ENCODE peak calls at places on chromosomes 4 and X, in five cellular contexts. D, H, G, U and V are unnamed samples.
A peak's percentile ranks its signal among the peaks of the same experiment; 100 is the strongest.

GRCh38 chrX:74450803-74451449 is 29.6 kb downstream of the SLC16A2 start:
- DNase-seq in G (peak; percentile 29), U (peak; percentile 90), D (no peak), H (peak; percentile 40), V (no peak)

GRCh38 chr4:41104155-41104554 is 110.2 kb downstream of the APBB2 start:
- DNase-seq in D (no peak), G (no peak), U (peak; percentile 17), H (no peak), V (no peak)

GRCh38 chrX:40473460-40474204 is 107.1 kb upstream of the ATP6AP2 start:
- DNase-seq in G (no peak), U (no peak), H (no peak), D (no peak), V (no peak)

GRCh38 chr4:112257098-112257497 is 25.5 kb downstream of the AP1AR start:
- DNase-seq in G (no peak), H (no peak), U (no peak), D (no peak), V (no peak)

GRCh38 chr4:152115794-152116193 is 355.0 kb upstream of the GATB start:
- DNase-seq in H (no peak), G (no peak), D (no peak), U (no peak), V (no peak)

GRCh38 chr4:45944000-45944399 is 179.9 kb downstream of the GABRG1 start:
- DNase-seq in D (no peak), G (no peak), U (no peak), H (no peak), V (no peak)

GRCh38 chrX:12973561-12974216 is 1.2 kb upstream of the TMSB4X start:
- DNase-seq in U (no peak), G (no peak), H (no peak), D (peak; percentile 5), V (no peak)

GRCh38 chrX:16427668-16428067 is 222.3 kb upstream of the S100G start:
- DNase-seq in G (no peak), U (no peak), H (no peak), D (no peak), V (no peak)

GRCh38 chr4:40301592-40301991 is 33.5 kb upstream of the CHRNA9 start:
- DNase-seq in U (no peak), G (no peak), D (no peak), H (no peak), V (peak; percentile 16)

GRCh38 chrX:43661521-43662240 is 5.6 kb downstream of the MAOA start:
- DNase-seq in D (no peak), G (no peak), H (no peak), U (peak; percentile 24), V (no peak)

GRCh38 chr4:186240848-186241491 is 13.7 kb downstream of the KLKB1 start:
- DNase-seq in D (no peak), G (no peak), H (no peak), U (no peak), V (no peak)

GRCh38 chr4:139493176-139493575 is 39.3 kb downstream of the RAB33B start:
- DNase-seq in D (no peak), U (no peak), H (no peak), G (no peak), V (no peak)

GRCh38 chr4:15717126-15717525 is 14.3 kb downstream of the BST1 start:
- DNase-seq in U (peak; percentile 64), H (no peak), D (no peak), G (no peak), V (peak; percentile 54)

GRCh38 chrX:40908857-40909475 is 173.6 kb upstream of the MED14 start:
- DNase-seq in U (peak; percentile 63), D (no peak), H (no peak), G (peak; percentile 30), V (peak; percentile 1)

GRCh38 chrX:80550722-80551121 is 130.5 kb downstream of the TENT5D start:
- DNase-seq in H (no peak), G (no peak), U (peak; percentile 0), D (peak; percentile 40), V (peak; percentile 24)

GRCh38 chr4:98932539-98932938 is 3.6 kb upstream of the EIF4E start:
- DNase-seq in G (no peak), U (peak; percentile 74), D (no peak), H (no peak), V (no peak)

DNA sequence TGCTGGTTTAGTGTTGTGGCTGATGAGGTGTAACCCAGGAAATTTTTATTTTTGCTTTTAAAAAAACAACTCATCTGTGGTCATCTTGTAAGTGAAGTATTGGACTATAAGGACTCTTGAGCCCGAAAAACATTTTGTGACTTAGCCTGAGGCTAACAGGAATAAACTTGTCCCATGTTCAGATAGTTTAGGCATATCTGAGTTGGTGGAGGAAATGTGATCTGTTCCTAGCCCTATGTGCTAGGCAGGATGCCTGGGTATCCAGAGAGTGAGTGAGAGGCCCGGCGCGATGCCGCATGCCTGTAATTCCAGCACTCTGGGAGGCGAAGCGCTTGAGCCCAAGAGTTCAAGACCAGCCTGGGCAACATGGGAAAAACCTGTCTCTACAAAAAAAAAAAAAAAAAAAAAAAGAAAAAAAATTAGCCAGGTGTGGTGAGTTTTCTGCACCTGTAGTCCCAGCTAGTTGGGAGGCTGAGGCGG is 3.7 kb downstream of the SMS start:
- DNase-seq in U (no peak), H (no peak), G (no peak), D (peak; percentile 17), V (no peak)
- H3K4me3 ChIP-seq in U (peak overlapping the region; percentile 82), H (no peak overlapping the region), G (no peak overlapping the region), D (no peak overlapping the region), V (no peak overlapping the region)

GRCh38 chrX:97131886-97132285 is 248.2 kb downstream of the RPA4 start:
- DNase-seq in H (no peak), D (no peak), G (no peak), U (no peak), V (peak; percentile 4)

GRCh38 chrX:97132654-97133415 is 249.1 kb downstream of the RPA4 start:
- DNase-seq in D (no peak), H (no peak), G (no peak), U (no peak), V (peak; percentile 37)
- H3K4me1 ChIP-seq in D (no peaks in the 10 kb centered on the region), H (no peaks in the 10 kb centered on the region), G (no peaks in the 10 kb centered on the region), U (no peaks in the 10 kb centered on the region), V (peaks cover 13% of the 10 kb centered on the region)

GRCh38 chr4:153120235-153120634 is 84.0 kb upstream of the TRIM2 start:
- DNase-seq in U (no peak), G (no peak), H (no peak), D (no peak), V (no peak)
- H3K4me3 ChIP-seq in U (no peak overlapping the region), G (no peak overlapping the region), H (no peak overlapping the region), D (no peak overlapping the region), V (no peak overlapping the region)

GRCh38 chr4:154807042-154807630 is 26.1 kb downstream of the RBM46 start:
- DNase-seq in H (peak; percentile 56), G (no peak), U (peak; percentile 60), D (peak; percentile 4), V (peak; percentile 31)
- H3K4me1 ChIP-seq in H (peaks cover 5% of the 10 kb centered on the region), G (no peaks in the 10 kb centered on the region), U (no peaks in the 10 kb centered on the region), D (no peaks in the 10 kb centered on the region), V (no peaks in the 10 kb centered on the region)

GRCh38 chrX:136765957-136766356 is 14.8 kb downstream of the ARHGEF6 start:
- DNase-seq in U (peak; percentile 33), H (no peak), D (no peak), G (no peak), V (peak; percentile 25)

GRCh38 chrX:136764206-136764605 is 16.5 kb downstream of the ARHGEF6 start:
- DNase-seq in U (no peak), G (no peak), D (no peak), H (no peak), V (no peak)

GRCh38 chrX:136759968-136760367 is 20.8 kb downstream of the ARHGEF6 start:
- DNase-seq in D (no peak), U (no peak), H (no peak), G (no peak), V (no peak)

GRCh38 chrX:136761410-136761809 is 19.3 kb downstream of the ARHGEF6 start:
- DNase-seq in H (no peak), U (peak; percentile 33), D (no peak), G (no peak), V (no peak)

DNA sequence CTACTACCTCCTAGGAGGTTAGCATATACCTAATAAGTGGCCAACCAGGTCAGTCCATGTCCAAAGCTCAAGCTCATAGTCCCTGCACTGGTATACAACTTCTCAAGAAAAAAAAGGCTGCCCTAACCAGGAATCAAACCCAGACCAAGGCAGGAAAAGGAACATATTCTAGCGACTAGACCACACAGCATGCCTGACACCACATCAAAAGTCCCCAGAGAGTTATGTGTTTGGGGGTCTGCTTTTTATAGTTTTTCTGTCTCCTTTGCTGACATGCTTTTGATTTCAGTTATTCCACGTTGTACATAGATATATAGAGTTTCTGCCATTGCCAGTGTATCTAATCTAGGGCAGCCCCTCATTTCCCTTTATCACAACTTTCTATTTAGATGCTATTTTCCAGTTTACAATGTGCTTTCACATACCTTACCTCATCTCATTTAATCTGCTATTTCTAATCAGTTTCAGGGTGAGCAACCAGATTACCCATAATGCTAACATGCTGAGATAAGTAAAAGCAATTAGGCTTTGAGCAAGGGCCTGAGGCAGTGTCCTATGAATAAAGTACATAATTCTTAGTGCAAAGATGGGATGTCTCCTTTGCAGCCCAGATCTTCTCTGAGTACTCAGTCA is 17.8 kb downstream of the ARHGEF6 start:
- DNase-seq in D (no peak), G (no peak), U (no peak), H (no peak), V (no peak)
- H3K4me3 ChIP-seq in D (no peak overlapping the region), G (no peak overlapping the region), U (no peak overlapping the region), H (no peak overlapping the region), V (no peak overlapping the region)

GRCh38 chr4:156774422-156774821 is 197.2 kb downstream of the PDGFC start:
- DNase-seq in U (peak; percentile 96), D (no peak), G (no peak), H (peak; percentile 27), V (no peak)

GRCh38 chr4:156775803-156776202 is 195.8 kb downstream of the PDGFC start:
- DNase-seq in D (no peak), G (no peak), U (peak; percentile 16), H (no peak), V (no peak)

GRCh38 chr4:156778093-156778492 is 193.5 kb downstream of the PDGFC start:
- DNase-seq in G (no peak), D (no peak), U (peak; percentile 71), H (no peak), V (no peak)

GRCh38 chr4:156771171-156771837 is 200.3 kb downstream of the PDGFC start:
- DNase-seq in G (no peak), H (no peak), D (peak; percentile 51), U (peak; percentile 79), V (peak; percentile 73)

GRCh38 chr4:156773648-156774357 is 197.8 kb downstream of the PDGFC start:
- DNase-seq in H (no peak), D (no peak), G (no peak), U (peak; percentile 70), V (no peak)
- H3K4me1 ChIP-seq in H (peaks cover 29% of the 10 kb centered on the region), D (peaks cover 25% of the 10 kb centered on the region), G (peaks cover 59% of the 10 kb centered on the region), U (peaks cover 84% of the 10 kb centered on the region), V (peaks cover 33% of the 10 kb centered on the region)

DNA sequence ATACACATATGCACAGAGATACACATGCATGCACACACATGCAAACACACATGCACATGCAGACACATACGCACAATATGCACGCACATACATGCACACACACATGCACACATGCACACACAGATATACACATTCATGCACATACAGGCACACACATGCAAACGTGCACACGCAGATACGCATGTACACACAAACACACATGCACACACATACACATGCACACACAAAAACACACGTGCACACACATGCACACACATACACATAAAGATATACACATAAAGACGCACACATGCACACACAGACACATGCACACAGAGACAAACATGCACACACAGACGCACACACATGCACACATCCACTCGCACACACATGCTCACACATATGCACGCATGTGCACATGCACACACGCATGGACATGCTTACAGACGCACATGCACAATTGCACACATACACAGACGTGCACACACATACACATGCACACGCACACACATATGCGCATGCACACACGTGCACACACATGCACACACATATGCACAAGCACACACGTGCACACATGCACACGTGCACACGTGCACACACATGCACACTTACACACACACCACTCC is 145.2 kb downstream of the ADRA2C start:
- DNase-seq in H (no peak), D (no peak), G (no peak), U (no peak), V (no peak)
- H3K4me3 ChIP-seq in H (no peak overlapping the region), D (no peak overlapping the region), G (no peak overlapping the region), U (no peak overlapping the region), V (no peak overlapping the region)